ENCODE peak calls at places on chromosomes 1 and 21, in seven cellular contexts. D, C, H, W, R, G and Q are unnamed samples. For H3K4me1, the result is how much of the 10 kb centered on the place peaks cover.

GRCh38 chr1:112904831-112905227 is 51.2 kb downstream of the SLC16A1 start:
- DNase-seq in D (no peak), C (peak), H (no peak), W (peak), R (no peak), G (no peak), Q (no peak)

GRCh38 chr1:35718492-35719336 is at the start of gene C1orf216:
- DNase-seq in D (peak), C (peak), H (peak), W (peak), R (peak), G (peak), Q (peak)

GRCh38 chr1:159924025-159924790 is 1.1 kb downstream of the TAGLN2 start:
- DNase-seq in D (peak), C (peak), H (peak), W (peak), R (no peak), G (peak), Q (peak)

GRCh38 chr1:162666006-162666645 is 33.9 kb downstream of the DDR2 start:
- DNase-seq in D (no peak), C (no peak), H (no peak), W (no peak), R (no peak), G (no peak), Q (no peak)

GRCh38 chr1:29703596-29703995 is 467.3 kb downstream of the PTPRU start:
- DNase-seq in D (no peak), C (peak), H (no peak), W (no peak), R (peak), G (no peak), Q (no peak)

GRCh38 chr21:45853703-45854342 is 127.7 kb upstream of the COL6A1 start:
- DNase-seq in D (no peak), C (no peak), H (no peak), W (no peak), R (no peak), G (no peak), Q (no peak)

GRCh38 chr1:100485855-100486258 is 52.1 kb upstream of the GPR88 start:
- DNase-seq in D (no peak), C (no peak), H (no peak), W (no peak), R (no peak), G (no peak), Q (no peak)

GRCh38 chr1:113905435-113905861 is 322 bp downstream of the DCLRE1B start:
- DNase-seq in D (no peak), C (no peak), H (no peak), W (no peak), R (peak), G (peak), Q (no peak)

GRCh38 chr21:39688010-39688409 is 57.0 kb upstream of the IGSF5 start:
- DNase-seq in D (no peak), C (no peak), H (no peak), W (no peak), R (no peak), G (no peak), Q (no peak)

GRCh38 chr1:204726478-204726877 is 40.9 kb upstream of the LRRN2 start:
- DNase-seq in D (no peak), C (no peak), H (no peak), W (peak), R (no peak), G (no peak), Q (no peak)

GRCh38 chr1:89609339-89609725 is 23.6 kb upstream of the LRRC8C start:
- DNase-seq in D (no peak), C (no peak), H (no peak), W (no peak), R (no peak), G (no peak), Q (no peak)
- H3K27ac ChIP-seq in D (no peak), C (peak), H (peak), W (no peak), R (no peak), G (peak), Q (no peak)

GRCh38 chr1:184406454-184406853 is 19.6 kb downstream of the C1orf21 start:
- DNase-seq in D (no peak), C (no peak), H (no peak), W (no peak), R (no peak), G (no peak), Q (no peak)

GRCh38 chr1:184408580-184408979 is 21.8 kb downstream of the C1orf21 start:
- DNase-seq in D (no peak), C (no peak), H (no peak), W (no peak), R (peak), G (no peak), Q (no peak)

GRCh38 chr1:184405743-184406142 is 18.9 kb downstream of the C1orf21 start:
- DNase-seq in D (no peak), C (no peak), H (no peak), W (no peak), R (no peak), G (no peak), Q (no peak)

GRCh38 chr1:184407816-184408510 is 21.1 kb downstream of the C1orf21 start:
- DNase-seq in D (no peak), C (no peak), H (no peak), W (no peak), R (no peak), G (no peak), Q (no peak)

GRCh38 chr1:184409011-184409410 is 22.2 kb downstream of the C1orf21 start:
- DNase-seq in D (no peak), C (no peak), H (no peak), W (no peak), R (no peak), G (no peak), Q (no peak)
- H3K4me1 ChIP-seq in D (under half), C (under half), H (under half), W (under half), R (half or more), G (under half), Q (under half)

GRCh38 chr1:48916121-48917069 is 139.7 kb upstream of the BEND5 start:
- DNase-seq in D (no peak), C (no peak), H (no peak), W (peak), R (peak), G (no peak), Q (no peak)
- TF ChIP-seq CTCF in D (no peak), C (peak), H (peak), W (peak), R (peak), G (no peak), Q (no peak)

GRCh38 chr1:30750751-30751291 is 6.8 kb downstream of the LAPTM5 start:
- DNase-seq in D (no peak), C (no peak), H (no peak), W (no peak), R (no peak), G (no peak), Q (no peak)

GRCh38 chr1:30753660-30754123 is 3.9 kb downstream of the LAPTM5 start:
- DNase-seq in D (no peak), C (no peak), H (no peak), W (no peak), R (no peak), G (no peak), Q (no peak)

GRCh38 chr1:30749691-30750583 is 7.6 kb downstream of the LAPTM5 start:
- DNase-seq in D (no peak), C (no peak), H (no peak), W (no peak), R (no peak), G (no peak), Q (no peak)

GRCh38 chr1:30752651-30752908 is 5.0 kb downstream of the LAPTM5 start:
- DNase-seq in D (no peak), C (no peak), H (no peak), W (no peak), R (no peak), G (no peak), Q (no peak)

GRCh38 chr1:30751830-30752650 is 5.5 kb downstream of the LAPTM5 start:
- DNase-seq in D (no peak), C (no peak), H (no peak), W (no peak), R (no peak), G (no peak), Q (no peak)
- H3K27ac ChIP-seq in D (no peak), C (no peak), H (peak), W (no peak), R (no peak), G (no peak), Q (no peak)

GRCh38 chr1:9883585-9884449 is 26.3 kb downstream of the CTNNBIP1 start:
- DNase-seq in D (no peak), C (no peak), H (no peak), W (no peak), R (peak), G (peak), Q (no peak)

GRCh38 chr1:9884805-9885204 is 25.3 kb downstream of the CTNNBIP1 start:
- DNase-seq in D (no peak), C (no peak), H (no peak), W (no peak), R (no peak), G (no peak), Q (no peak)

GRCh38 chr1:9881838-9882249 is 28.2 kb downstream of the CTNNBIP1 start:
- DNase-seq in D (no peak), C (no peak), H (no peak), W (no peak), R (no peak), G (no peak), Q (no peak)

GRCh38 chr1:9882296-9882944 is 27.6 kb downstream of the CTNNBIP1 start:
- DNase-seq in D (no peak), C (no peak), H (no peak), W (no peak), R (no peak), G (peak), Q (no peak)

GRCh38 chr1:9882945-9883303 is 27.1 kb downstream of the CTNNBIP1 start:
- DNase-seq in D (no peak), C (no peak), H (no peak), W (no peak), R (no peak), G (peak), Q (no peak)
- H3K4me1 ChIP-seq in D (under half), C (under half), H (under half), W (under half), R (under half), G (half or more), Q (under half)

DNA sequence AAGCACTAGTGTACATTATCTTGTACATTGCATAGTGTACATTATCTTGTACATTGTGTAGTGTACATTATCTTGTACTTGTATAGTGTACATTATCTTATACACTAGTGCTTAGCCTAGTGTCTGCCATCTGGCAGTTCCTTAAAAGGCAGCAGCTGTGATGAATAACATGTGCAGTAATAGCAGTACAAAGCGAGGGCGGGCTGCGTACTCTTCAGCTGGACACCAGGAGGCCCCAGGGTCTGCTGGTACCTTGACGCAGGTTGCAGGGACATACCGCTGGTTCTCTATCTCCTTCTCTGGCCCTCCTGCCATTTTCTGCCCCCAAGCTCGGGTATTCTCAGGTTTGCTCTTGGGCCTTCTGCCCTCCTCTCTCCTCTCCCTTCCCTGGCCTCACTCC is 149.6 kb downstream of the SEC16B start:
- DNase-seq in D (no peak), C (no peak), H (no peak), W (no peak), R (no peak), G (no peak), Q (no peak)
- TF ChIP-seq CTCF in D (no peak), C (no peak), H (no peak), W (no peak), R (no peak), G (no peak), Q (no peak)

DNA sequence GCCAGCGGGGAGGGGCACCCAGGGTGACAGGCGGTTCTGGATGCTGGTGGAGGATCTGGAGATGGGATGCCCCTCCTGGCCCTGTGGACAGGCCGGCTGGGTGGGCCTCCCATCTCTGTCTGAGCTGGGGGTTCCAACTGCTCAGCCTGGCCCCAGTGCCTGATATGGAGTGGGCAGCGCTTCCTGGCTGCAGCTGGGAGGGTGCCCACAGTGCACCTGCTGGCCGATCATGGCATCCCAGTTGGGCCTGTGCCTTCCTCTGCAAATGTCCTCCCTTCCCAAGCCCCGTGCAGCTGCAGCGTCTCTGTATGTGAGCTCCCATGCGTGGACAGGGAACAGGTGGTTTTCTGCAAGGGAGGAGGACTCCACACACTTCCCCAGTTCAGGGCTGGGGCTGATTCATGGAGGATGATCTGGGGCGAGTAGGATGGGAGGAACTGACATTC is 2.1 kb downstream of the PFKL start:
- DNase-seq in D (no peak), C (no peak), H (no peak), W (no peak), R (no peak), G (no peak), Q (no peak)
- H3K27ac ChIP-seq in D (no peak), C (no peak), H (no peak), W (peak), R (no peak), G (no peak), Q (no peak)

GRCh38 chr1:39103321-39104157 is 77.4 kb downstream of the NDUFS5 start:
- DNase-seq in D (no peak), C (no peak), H (no peak), W (no peak), R (no peak), G (no peak), Q (no peak)

GRCh38 chr1:39105841-39106765 is 80.0 kb downstream of the NDUFS5 start:
- DNase-seq in D (peak), C (peak), H (peak), W (no peak), R (peak), G (peak), Q (no peak)

GRCh38 chr1:39106949-39107740 is 81.0 kb downstream of the NDUFS5 start:
- DNase-seq in D (no peak), C (no peak), H (no peak), W (no peak), R (peak), G (no peak), Q (no peak)

GRCh38 chr1:39104158-39105060 is 78.3 kb downstream of the NDUFS5 start:
- DNase-seq in D (no peak), C (no peak), H (no peak), W (no peak), R (peak), G (no peak), Q (no peak)

DNA sequence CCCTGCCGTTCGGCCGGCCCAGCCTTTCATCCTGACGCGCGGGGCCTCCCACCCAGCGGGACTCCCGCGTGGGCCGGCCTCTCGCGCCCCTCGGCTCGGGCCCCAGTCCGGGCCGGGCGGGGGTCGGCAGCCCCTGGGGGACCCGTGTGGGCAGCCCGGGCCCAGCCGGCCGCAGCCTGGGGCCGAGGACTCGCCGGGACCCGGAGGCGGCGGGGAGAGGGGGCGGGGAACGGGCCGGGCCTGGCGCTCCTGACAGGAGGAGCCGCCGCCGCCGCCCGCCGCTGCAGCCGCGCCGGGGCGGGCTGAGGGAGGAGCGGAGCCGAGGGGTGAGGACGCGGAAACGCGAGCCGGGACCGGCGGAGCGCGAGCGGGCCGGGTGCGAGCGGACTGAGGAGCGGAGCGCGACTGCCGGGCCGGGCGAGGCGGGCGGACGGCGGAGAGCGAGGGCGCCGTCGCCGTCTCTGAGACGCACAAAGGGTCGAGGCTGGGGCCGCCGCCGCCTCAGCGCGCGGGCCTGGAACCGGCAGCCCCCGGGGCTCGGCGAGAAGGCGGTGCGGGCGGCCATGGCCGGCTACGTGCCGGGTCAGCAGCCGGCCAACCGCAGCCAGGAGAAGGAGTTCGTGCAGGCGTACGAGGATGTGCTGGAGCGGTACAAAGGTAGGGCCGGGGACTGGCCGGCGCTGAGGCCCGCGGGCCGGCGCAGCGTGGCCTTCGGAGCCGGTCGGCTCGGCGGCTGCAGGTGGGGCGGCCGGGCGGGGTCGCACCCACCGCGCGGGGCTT is 79.1 kb downstream of the NDUFS5 start:
- DNase-seq in D (peak), C (peak), H (peak), W (no peak), R (peak), G (peak), Q (no peak)
- H3K4me1 ChIP-seq in D (under half), C (half or more), H (half or more), W (under half), R (under half), G (half or more), Q (under half)

DNA sequence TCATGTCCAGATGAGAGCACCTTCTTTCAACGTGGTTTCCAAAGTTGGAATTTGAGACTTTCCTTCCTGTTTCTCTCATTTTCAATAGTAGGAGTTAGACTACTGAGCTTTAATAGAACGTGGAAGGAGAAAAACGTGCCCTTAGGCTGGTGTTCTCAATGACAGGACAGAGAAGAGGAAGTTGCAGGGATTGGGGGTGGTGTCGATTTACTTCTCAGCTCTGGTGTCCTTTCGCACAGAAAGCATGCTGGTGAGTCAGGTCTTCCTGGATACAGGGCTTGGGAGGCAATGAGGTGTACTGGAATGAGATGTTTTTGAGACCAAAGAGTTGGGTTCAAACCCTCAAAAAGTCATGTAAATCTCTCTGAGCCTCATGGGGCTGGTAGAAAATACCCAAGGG is 67.1 kb downstream of the HIVEP3 start:
- DNase-seq in D (no peak), C (no peak), H (no peak), W (peak), R (no peak), G (no peak), Q (no peak)
- TF ChIP-seq CTCF in D (no peak), C (no peak), H (no peak), W (no peak), R (no peak), G (no peak), Q (no peak)

GRCh38 chr1:21857142-21857839 is 45.2 kb downstream of the LDLRAD2 start:
- DNase-seq in D (no peak), C (no peak), H (no peak), W (no peak), R (no peak), G (peak), Q (no peak)
- H3K27ac ChIP-seq in D (no peak), C (no peak), H (no peak), W (no peak), R (no peak), G (no peak), Q (no peak)